ENCODE peak calls at places on chromosomes 11 and 22, in nine cellular contexts. E, S, K, Q, R, G, U, C and J are unnamed samples.

GRCh38 chr11:36455658-36456111 is 54.4 kb downstream of the TRAF6 start:
- DNase-seq in K (peak), R (peak), U (peak), Q (peak), E (peak), S (peak), C (no peak), G (no peak), J (no peak)

GRCh38 chr11:5441414-5441813 is at the start of gene OR51I1:
- DNase-seq in E (no peak), Q (no peak), G (no peak), C (no peak), K (no peak), U (no peak), S (no peak), R (no peak), J (no peak)

GRCh38 chr11:11988099-11988651 is 20.3 kb downstream of the DKK3 start:
- DNase-seq in E (no peak), K (peak), C (no peak), Q (no peak), G (no peak), U (no peak), S (no peak), R (no peak), J (no peak)

GRCh38 chr11:87722756-87723599 is 452.3 kb downstream of the RAB38 start:
- DNase-seq in S (peak), G (no peak), R (peak), K (peak), E (no peak), Q (peak), U (no peak), C (no peak), J (no peak)

GRCh38 chr22:25095869-25096268 is 103.8 kb upstream of the CRYBB3 start:
- DNase-seq in K (no peak), U (no peak), Q (no peak), G (no peak), S (no peak), R (no peak), E (no peak), C (no peak), J (no peak)

GRCh38 chr11:26088391-26088790 is 243.5 kb upstream of the ANO3 start:
- DNase-seq in E (no peak), R (no peak), C (no peak), U (no peak), Q (no peak), G (no peak), K (no peak), S (peak), J (no peak)

GRCh38 chr11:126416542-126417090 is 61.1 kb downstream of the ST3GAL4 start:
- DNase-seq in R (no peak), C (peak), Q (peak), K (peak), G (peak), U (no peak), E (peak), S (no peak), J (peak)

GRCh38 chr11:109435121-109435742 is 13.2 kb downstream of the C11orf87 start:
- DNase-seq in G (no peak), K (no peak), R (no peak), S (peak), C (no peak), Q (no peak), U (no peak), E (no peak), J (no peak)

GRCh38 chr11:101915811-101916291 is 471 bp downstream of the ANGPTL5 start:
- DNase-seq in K (peak), U (no peak), C (no peak), S (peak), E (no peak), R (peak), G (peak), Q (peak), J (no peak)

GRCh38 chr22:43883012-43883661 is 8.7 kb downstream of the PNPLA5 start:
- DNase-seq in G (peak), R (peak), S (peak), Q (peak), K (peak), E (peak), C (no peak), U (peak), J (peak)

GRCh38 chr11:74473382-74474201 is 6.2 kb upstream of the KCNE3 start:
- DNase-seq in E (no peak), K (no peak), Q (no peak), R (no peak), G (no peak), S (no peak), C (no peak), U (no peak), J (no peak)
- TF ChIP-seq CTCF in E (no peak), K (no peak), Q (no peak), R (no peak), G (no peak), S (no peak), C (no peak), U (no peak), J (no peak)

GRCh38 chr11:9716275-9717039 is 52.6 kb downstream of the SWAP70 start:
- DNase-seq in E (no peak), C (peak), K (peak), U (no peak), Q (no peak), R (peak), G (peak), S (no peak), J (no peak)
- TF ChIP-seq CTCF in E (no peak), C (no peak), K (no peak), U (no peak), Q (no peak), R (no peak), G (no peak), S (no peak), J (no peak)

DNA sequence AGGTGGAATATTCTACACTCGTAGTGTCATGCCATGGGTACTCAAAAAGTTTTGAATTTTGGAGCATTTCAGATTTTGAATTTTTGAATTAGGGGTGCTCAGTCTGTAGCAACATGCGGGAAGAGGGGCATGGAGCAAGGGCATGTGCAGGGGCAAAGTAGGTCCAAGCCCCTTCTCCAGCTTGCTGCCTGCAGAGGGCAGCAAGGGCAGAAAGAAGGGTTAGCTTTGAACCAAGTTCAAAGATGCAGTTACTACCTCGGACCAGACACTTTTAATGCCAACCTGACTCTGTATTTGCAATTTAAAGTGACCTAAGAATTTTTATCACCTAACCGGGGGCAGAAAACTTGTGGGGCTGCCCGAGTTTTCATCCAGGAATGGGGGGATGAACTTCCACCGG is 68.2 kb downstream of the CD82 start:
- DNase-seq in S (no peak), C (no peak), U (no peak), G (no peak), R (no peak), Q (no peak), K (no peak), E (no peak), J (no peak)
- TF ChIP-seq CTCF in S (peak), C (no peak), U (no peak), G (no peak), R (peak), Q (peak), K (peak), E (no peak), J (no peak)

GRCh38 chr11:78961186-78961782 is 386.6 kb upstream of the NARS2 start:
- DNase-seq in Q (peak), U (no peak), C (no peak), R (peak), G (no peak), E (no peak), S (peak), K (peak), J (no peak)
- TF ChIP-seq CTCF in Q (peak), U (peak), C (no peak), R (peak), G (no peak), E (peak), S (peak), K (peak), J (peak)

DNA sequence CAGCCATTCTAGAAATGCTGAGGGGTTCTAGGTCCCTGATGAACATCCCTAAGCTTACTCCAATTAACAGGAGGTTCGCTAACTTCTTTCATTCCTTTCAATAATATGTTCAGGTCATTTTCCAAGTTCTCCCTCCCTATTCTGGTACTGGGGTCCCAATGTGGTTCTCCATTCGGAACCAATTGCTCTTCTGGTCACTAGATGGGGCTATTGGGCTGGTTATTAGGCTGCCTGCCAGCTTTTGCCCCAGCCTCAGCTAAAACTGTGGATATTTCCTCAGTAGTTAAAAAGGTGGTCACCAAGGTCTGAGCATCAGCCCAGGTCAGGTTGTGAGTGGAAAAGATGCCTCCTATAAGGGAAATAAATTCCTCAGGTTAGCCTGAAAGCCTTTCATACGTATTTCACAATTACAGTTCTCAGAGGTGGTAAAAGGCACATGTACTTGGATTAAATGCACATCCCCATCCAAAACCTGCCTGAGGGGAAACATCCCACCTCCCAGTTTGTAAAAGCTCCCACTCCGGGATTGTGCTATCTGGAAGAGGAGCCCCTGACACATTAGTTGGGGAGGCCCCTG is 161.1 kb upstream of the CCDC179 start:
- DNase-seq in U (peak), E (no peak), S (no peak), R (peak), Q (peak), K (peak), G (no peak), C (no peak), J (no peak)
- TF ChIP-seq CTCF in U (peak), E (peak), S (peak), R (peak), Q (peak), K (peak), G (peak), C (no peak), J (peak)

GRCh38 chr11:45848654-45849081 is 1.4 kb downstream of the CRY2 start:
- DNase-seq in K (no peak), E (no peak), U (no peak), G (no peak), C (no peak), Q (no peak), R (no peak), S (no peak), J (peak)
- TF ChIP-seq CTCF in K (no peak), E (no peak), U (no peak), G (no peak), C (no peak), Q (no peak), R (no peak), S (no peak), J (no peak)

GRCh38 chr11:92739020-92739419 is 230.4 kb upstream of the MTNR1B start:
- DNase-seq in Q (no peak), C (no peak), R (no peak), E (no peak), K (peak), G (no peak), U (no peak), S (peak), J (no peak)

GRCh38 chr11:92740251-92740650 is 229.2 kb upstream of the MTNR1B start:
- DNase-seq in S (no peak), K (no peak), R (no peak), U (no peak), C (no peak), Q (no peak), G (no peak), E (no peak), J (no peak)

GRCh38 chr11:92738281-92738680 is 231.2 kb upstream of the MTNR1B start:
- DNase-seq in K (peak), C (no peak), E (no peak), S (no peak), U (no peak), G (no peak), R (no peak), Q (no peak), J (no peak)

GRCh38 chr11:92735039-92735438 is 234.4 kb upstream of the MTNR1B start:
- DNase-seq in U (no peak), S (no peak), K (no peak), Q (peak), E (no peak), G (no peak), R (peak), C (no peak), J (no peak)
- TF ChIP-seq CTCF in U (peak), S (peak), K (peak), Q (peak), E (no peak), G (peak), R (peak), C (no peak), J (peak)

DNA sequence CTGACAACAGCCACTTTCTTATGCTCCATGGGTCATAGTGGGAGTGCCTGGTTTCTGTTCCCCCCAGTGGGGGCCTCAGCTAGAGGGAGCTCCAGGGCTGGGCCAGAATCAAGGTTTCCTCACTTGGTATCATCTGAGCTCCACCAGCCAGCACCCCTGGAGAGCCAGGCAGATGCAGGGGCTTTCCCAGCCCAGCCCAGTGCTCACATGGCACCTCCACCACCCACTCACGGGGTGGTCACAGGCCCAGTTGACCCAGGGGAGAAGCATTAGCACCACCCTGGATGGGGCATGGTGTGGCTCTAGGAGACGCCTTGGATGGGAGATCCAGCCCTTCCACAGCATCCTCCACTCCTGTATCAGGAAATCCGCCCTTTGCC is 24.1 kb upstream of the WNT7B start:
- DNase-seq in R (peak), G (no peak), U (no peak), C (no peak), E (no peak), S (no peak), Q (no peak), K (no peak), J (no peak)
- TF ChIP-seq CTCF in R (peak), G (no peak), U (no peak), C (no peak), E (no peak), S (no peak), Q (no peak), K (no peak), J (no peak)

DNA sequence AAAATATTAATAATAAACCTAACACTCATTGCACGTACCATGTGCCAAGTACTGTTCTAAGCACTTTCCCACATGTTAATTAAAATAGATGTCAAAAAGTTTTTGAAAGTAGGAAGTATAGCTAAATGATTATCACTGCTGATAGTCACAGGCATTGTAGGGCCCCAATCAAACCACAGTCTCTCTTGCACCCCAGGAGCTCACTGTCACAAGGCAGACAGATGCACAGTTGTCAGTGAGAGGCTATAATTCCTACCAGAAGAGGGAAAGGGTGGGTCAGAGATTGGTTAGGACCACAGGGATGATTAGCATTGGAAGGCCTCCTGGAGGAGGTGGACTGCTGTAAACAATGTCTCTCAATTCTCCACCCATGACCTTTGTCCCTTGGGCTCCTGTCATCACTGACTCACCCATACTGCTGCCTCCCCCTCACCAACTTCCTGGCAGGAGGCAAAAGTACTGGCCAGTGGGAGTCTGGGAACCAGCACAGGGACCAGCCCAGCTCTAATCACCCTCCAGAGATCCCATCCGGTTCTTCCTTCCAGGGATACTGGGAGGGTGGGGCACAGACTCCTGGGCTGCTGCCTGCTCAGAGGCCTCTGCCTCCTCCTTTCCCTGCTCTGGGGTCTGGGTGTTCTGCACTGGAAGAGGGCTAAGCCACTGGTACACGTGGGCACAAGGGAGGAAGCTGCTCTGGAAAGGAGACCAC is 1.1 kb upstream of the POLD4 start:
- DNase-seq in U (no peak), C (no peak), G (no peak), S (peak), R (peak), K (peak), E (peak), Q (peak), J (peak)
- TF ChIP-seq CTCF in U (no peak), C (no peak), G (no peak), S (no peak), R (no peak), K (peak), E (no peak), Q (no peak), J (no peak)

GRCh38 chr11:133606122-133606521 is 73.8 kb upstream of the OPCML start:
- DNase-seq in G (no peak), R (no peak), Q (no peak), K (no peak), S (no peak), C (no peak), U (no peak), E (no peak), J (no peak)
- TF ChIP-seq CTCF in G (no peak), R (no peak), Q (no peak), K (no peak), S (no peak), C (no peak), U (no peak), E (no peak), J (no peak)